ENCODE peak calls at places on chromosome 16, in four cellular contexts. D is BE2C, C is transverse colon, J is fibroblast of mammary gland. Q is an unnamed sample.

GRCh38 chr16:4193920-4194319 is 48.0 kb downstream of the SRL start:
- DNase-seq in C (no peak), J (no peak), D (no peak), Q (no peak)

GRCh38 chr16:15553313-15554088 is 89.5 kb downstream of the MARF1 start:
- DNase-seq in J (peak), C (no peak), D (no peak), Q (no peak)

GRCh38 chr16:14007460-14007859 is 63.7 kb upstream of the MRTFB start:
- DNase-seq in J (peak), C (no peak), D (no peak), Q (no peak)

GRCh38 chr16:56288019-56288418 is 96.7 kb downstream of the GNAO1 start:
- DNase-seq in D (no peak), C (no peak), J (no peak), Q (no peak)

GRCh38 chr16:86985656-86986030 is 331.5 kb downstream of the C16orf95 start:
- DNase-seq in C (no peak), D (no peak), J (no peak), Q (no peak)

GRCh38 chr16:73171901-73172619 is 124.1 kb upstream of the ZFHX3 start:
- DNase-seq in J (no peak), D (no peak), C (no peak), Q (no peak)

GRCh38 chr16:51326131-51326856 is 175.2 kb upstream of the SALL1 start:
- DNase-seq in D (no peak), C (no peak), J (peak), Q (peak)

GRCh38 chr16:85528528-85529387 is 84.4 kb upstream of the GSE1 start:
- DNase-seq in D (peak), J (no peak), C (no peak), Q (no peak)

GRCh38 chr16:27924411-27925118 is 138.9 kb downstream of the GSG1L start:
- DNase-seq in C (no peak), D (no peak), J (peak), Q (no peak)

GRCh38 chr16:54123766-54124165 is 162.8 kb downstream of the IRX3 start:
- DNase-seq in C (no peak), D (no peak), J (no peak), Q (no peak)

DNA sequence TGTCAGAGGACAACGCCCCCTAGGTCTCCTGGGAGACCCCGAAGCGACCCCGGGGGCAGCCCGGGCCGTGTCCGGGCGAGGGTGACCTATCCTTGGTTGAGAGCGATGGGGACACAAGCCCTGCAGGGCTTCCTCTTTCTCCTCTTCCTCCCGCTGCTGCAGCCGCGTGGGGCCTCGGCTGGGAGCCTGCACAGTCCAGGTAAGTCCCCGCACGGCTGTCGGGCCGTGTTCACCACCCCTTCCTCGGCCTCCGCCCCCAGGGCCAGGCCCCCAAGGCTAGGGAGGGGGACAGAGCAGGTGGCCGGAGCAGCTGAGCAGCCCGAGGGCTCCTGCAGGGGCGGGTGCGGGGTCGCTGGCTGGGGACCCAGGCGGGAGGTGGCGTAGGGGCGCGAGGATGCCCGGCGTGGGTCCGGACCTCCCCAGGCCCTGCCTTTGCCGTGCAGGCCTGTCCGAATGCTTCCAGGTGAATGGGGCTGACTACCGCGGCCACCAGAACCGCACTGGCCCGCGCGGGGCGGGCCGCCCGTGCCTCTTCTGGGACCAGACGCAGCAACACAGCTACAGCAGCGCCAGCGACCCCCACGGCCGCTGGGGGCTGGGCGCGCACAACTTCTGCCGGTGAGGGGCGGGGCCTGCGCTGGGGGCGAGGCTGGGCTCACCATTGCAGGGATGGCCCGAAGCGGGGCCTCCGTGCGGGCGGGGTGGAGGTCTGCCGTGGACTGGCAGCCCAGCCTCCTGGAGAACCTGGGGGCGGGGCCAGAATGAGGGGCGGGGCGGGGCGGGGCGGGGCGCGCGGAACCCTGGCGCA is 545 bp downstream of the KREMEN2 start:
- DNase-seq in C (peak), D (peak), J (no peak), Q (peak)
- H3K4me3 ChIP-seq in C (peak), D (peak), J (no peak), Q (peak)

GRCh38 chr16:67399749-67400704 is 6.7 kb upstream of the TPPP3 start:
- DNase-seq in C (no peak), J (no peak), D (peak), Q (no peak)
- H3K4me3 ChIP-seq in C (no peak), J (no peak), D (no peak), Q (no peak)

GRCh38 chr16:69761983-69762842 is at the start of gene WWP2:
- DNase-seq in D (peak), J (peak), C (peak), Q (peak)

GRCh38 chr16:69769404-69769803 is 7.3 kb downstream of the WWP2 start:
- DNase-seq in J (no peak), D (no peak), C (no peak), Q (no peak)

GRCh38 chr16:69767459-69768229 is 5.5 kb downstream of the WWP2 start:
- DNase-seq in J (no peak), C (no peak), D (no peak), Q (no peak)

GRCh38 chr16:69762843-69763556 is 868 bp downstream of the WWP2 start:
- DNase-seq in C (peak), J (peak), D (no peak), Q (no peak)

DNA sequence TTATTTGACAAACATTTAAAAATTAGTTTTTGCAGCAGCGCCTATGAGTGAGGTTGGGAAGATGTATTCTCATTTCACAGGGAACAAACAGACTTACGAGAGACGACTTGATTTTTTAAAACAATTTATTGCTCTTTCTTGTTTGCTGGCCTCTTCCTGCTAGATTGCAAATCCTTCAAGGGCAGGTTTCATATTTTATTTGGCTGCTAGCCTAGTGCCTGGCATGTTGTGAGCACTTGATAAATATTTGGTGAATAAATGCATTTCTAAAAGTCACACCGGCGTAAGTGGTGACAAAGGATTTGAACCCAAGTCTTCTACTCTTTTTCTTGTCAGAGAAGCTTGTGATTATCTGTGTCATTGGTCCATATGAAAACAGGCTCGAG is 1.4 kb downstream of the WWP2 start:
- DNase-seq in J (no peak), C (no peak), D (no peak), Q (no peak)
- H3K4me3 ChIP-seq in J (peak), C (peak), D (no peak), Q (peak)

GRCh38 chr16:24611310-24611709 is 71.9 kb downstream of the RBBP6 start:
- DNase-seq in D (no peak), J (no peak), C (no peak), Q (no peak)
- H3K4me3 ChIP-seq in D (no peak), J (no peak), C (no peak), Q (no peak)

DNA sequence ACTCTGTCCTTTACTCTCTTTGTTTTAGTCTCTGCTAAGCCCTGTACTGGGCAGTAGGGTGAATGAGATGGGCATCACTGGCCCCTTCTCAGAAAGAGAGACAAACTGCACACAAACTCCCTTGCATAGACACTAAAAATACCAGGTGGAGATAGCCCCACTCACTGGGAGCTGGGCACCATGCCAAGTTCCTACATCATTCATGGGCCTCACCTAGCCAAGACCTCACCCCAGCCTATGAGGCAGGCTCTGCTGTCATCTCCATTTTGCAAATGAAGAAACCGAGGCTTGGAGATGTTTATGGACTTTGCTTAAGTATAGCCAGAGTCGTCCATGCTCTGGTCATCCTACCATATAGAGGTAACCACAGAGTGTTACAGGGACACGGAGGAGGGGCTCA is 499.8 kb upstream of the CDH11 start:
- DNase-seq in C (no peak), J (no peak), D (peak), Q (no peak)
- H3K4me3 ChIP-seq in C (no peak), J (no peak), D (no peak), Q (no peak)

GRCh38 chr16:74657873-74658642 is 8.6 kb downstream of the RFWD3 start:
- DNase-seq in J (no peak), D (no peak), C (no peak), Q (no peak)
- H3K4me3 ChIP-seq in J (no peak), D (no peak), C (no peak), Q (no peak)

GRCh38 chr16:23182675-23183485 is at the start of gene SCNN1G:
- DNase-seq in C (peak), D (no peak), J (no peak), Q (peak)

GRCh38 chr16:23185661-23186060 is 3.1 kb downstream of the SCNN1G start:
- DNase-seq in D (no peak), C (no peak), J (no peak), Q (no peak)

GRCh38 chr16:23181506-23181905 is 1.0 kb upstream of the SCNN1G start:
- DNase-seq in C (no peak), J (no peak), D (no peak), Q (no peak)

GRCh38 chr16:23182206-23182674 is 305 bp upstream of the SCNN1G start:
- DNase-seq in D (peak), J (peak), C (peak), Q (peak)

GRCh38 chr16:23183486-23183862 is 929 bp downstream of the SCNN1G start:
- DNase-seq in J (no peak), D (no peak), C (no peak), Q (no peak)
- H3K4me3 ChIP-seq in J (no peak), D (no peak), C (peak), Q (no peak)